ENCODE peak calls at places on chromosomes 4 and X, in nine cellular contexts. Z is A673, G is suprapubic skin, R is K562, B is heart right ventricle, U is tibial artery, P is GM23248, H is heart left ventricle, Y is neuronal stem cell. L is an unnamed sample.

GRCh38 chr4:80036949-80037348 is 36.1 kb downstream of the ANTXR2 start:
- DNase-seq in U (no peak), P (peak; percentile 64), G (no peak), H (no peak), R (no peak), Z (peak; percentile 0), Y (no peak), B (no peak), L (no peak)

GRCh38 chrX:44889824-44890223 is 16.8 kb downstream of the KDM6A start:
- DNase-seq in Z (no peak), H (no peak), Y (no peak), P (no peak), G (no peak), B (no peak), R (no peak), U (no peak), L (no peak)

GRCh38 chr4:165656829-165657467 is 216.1 kb upstream of the TLL1 start:
- DNase-seq in P (no peak), R (no peak), Y (peak; percentile 14), Z (no peak), U (no peak), G (no peak), H (no peak), B (no peak), L (peak; percentile 41)

GRCh38 chr4:16597829-16598228 is 300.6 kb downstream of the LDB2 start:
- DNase-seq in Z (peak; percentile 69), R (no peak), P (peak; percentile 68), Y (no peak), B (no peak), G (no peak), H (no peak), U (no peak), L (peak; percentile 48)

GRCh38 chr4:52028970-52029369 is 8.8 kb upstream of the LRRC66 start:
- DNase-seq in U (no peak), Y (no peak), P (peak; percentile 78), H (no peak), B (no peak), G (no peak), R (no peak), Z (no peak), L (no peak)

GRCh38 chr4:14177987-14178386 is 550.5 kb upstream of the BOD1L1 start:
- DNase-seq in U (no peak), Y (no peak), G (no peak), R (no peak), P (no peak), H (no peak), B (no peak), Z (no peak), L (no peak)

GRCh38 chr4:52852696-52853095 is 9.4 kb upstream of the RASL11B start:
- DNase-seq in P (no peak), B (no peak), R (no peak), Z (no peak), G (no peak), U (no peak), H (no peak), Y (no peak), L (no peak)

GRCh38 chrX:126448681-126449080 is 103.9 kb downstream of the DCAF12L1 start:
- DNase-seq in Z (no peak), B (no peak), G (no peak), Y (no peak), P (no peak), U (no peak), H (no peak), R (no peak), L (no peak)

GRCh38 chr4:113809313-113809712 is 47.8 kb upstream of the CAMK2D start:
- DNase-seq in Z (peak; percentile 45), P (no peak), H (no peak), Y (no peak), R (no peak), U (peak; percentile 71), G (peak; percentile 58), B (peak; percentile 10), L (peak; percentile 24)

GRCh38 chrX:69153060-69153730 is 12.1 kb downstream of the PJA1 start:
- DNase-seq in Z (no peak), G (no peak), U (no peak), R (no peak), B (no peak), P (no peak), H (no peak), Y (peak; percentile 54), L (peak; percentile 82)

GRCh38 chr4:155657985-155658384 is 8.7 kb upstream of the GUCY1A1 start:
- DNase-seq in B (no peak), R (no peak), H (no peak), G (no peak), Z (no peak), U (no peak), Y (no peak), P (no peak), L (no peak)

GRCh38 chrX:114626323-114626722 is 42.4 kb downstream of the HTR2C start:
- DNase-seq in U (no peak), B (no peak), R (peak; percentile 8), G (no peak), Y (no peak), Z (peak; percentile 3), P (peak; percentile 32), H (no peak), L (peak; percentile 26)

GRCh38 chrX:40539214-40540142 is 41.3 kb upstream of the ATP6AP2 start:
- DNase-seq in G (peak; percentile 71), Y (no peak), H (peak; percentile 65), Z (peak; percentile 44), R (peak; percentile 80), P (peak; percentile 84), U (peak; percentile 72), B (peak; percentile 19), L (peak; percentile 71)

GRCh38 chrX:40156472-40157227 is 58.9 kb upstream of the BCOR start:
- DNase-seq in Y (no peak), R (no peak), U (no peak), P (no peak), H (no peak), G (no peak), Z (no peak), B (no peak), L (peak; percentile 50)

GRCh38 chrX:45372151-45372550 is 171.5 kb upstream of the DIPK2B start:
- DNase-seq in B (no peak), R (no peak), Z (no peak), G (no peak), H (no peak), U (no peak), Y (no peak), P (no peak), L (no peak)

GRCh38 chr4:57403591-57403990 is 293.4 kb upstream of the IGFBP7 start:
- DNase-seq in G (no peak), H (no peak), P (no peak), B (no peak), Y (no peak), Z (no peak), R (no peak), U (no peak), L (no peak)

GRCh38 chr4:3470244-3471097 is 7.4 kb downstream of the DOK7 start:
- DNase-seq in Y (no peak), G (no peak), P (peak; percentile 47), U (no peak), H (no peak), R (no peak), Z (no peak), B (no peak), L (no peak)
- H3K27ac ChIP-seq in Y (no peak overlapping the region), G (no peak overlapping the region), P (no peak overlapping the region), U (no peak overlapping the region), H (peak overlapping the region; percentile 59), R (no peak overlapping the region), Z (no peak overlapping the region), B (peak overlapping the region; percentile 59), L (no peak overlapping the region)

GRCh38 chrX:72069380-72070160 is 62.1 kb downstream of the RTL5 start:
- DNase-seq in G (no peak), P (no peak), B (no peak), U (no peak), Y (no peak), Z (no peak), R (no peak), H (no peak), L (no peak)
- H3K4me3 ChIP-seq in G (peak overlapping the region; percentile 9), P (no peak overlapping the region), B (peak overlapping the region; percentile 13), U (peak overlapping the region; percentile 35), Y (no peak overlapping the region), Z (peak overlapping the region; percentile 25), R (no peak overlapping the region), H (peak overlapping the region; percentile 15), L (peak overlapping the region; percentile 28)

DNA sequence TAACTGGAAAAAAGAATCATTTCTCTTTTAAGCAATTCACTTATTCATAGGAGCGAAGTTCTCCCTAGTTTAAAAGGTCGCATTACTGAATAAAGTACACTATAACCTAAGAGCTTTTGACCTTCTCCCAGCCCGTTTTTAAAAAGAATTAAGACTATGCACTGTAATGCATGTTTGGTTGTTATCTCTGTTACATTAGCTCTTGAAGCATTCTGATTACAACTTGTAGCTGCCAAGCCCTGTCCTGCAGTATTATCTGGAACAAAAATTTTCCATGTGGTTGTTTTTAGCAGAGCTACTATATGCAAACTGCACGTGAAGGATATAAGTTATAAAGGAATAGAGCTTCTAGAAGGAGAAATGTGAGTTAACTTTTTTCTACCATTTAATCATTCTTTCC is 8.1 kb downstream of the GAB1 start:
- DNase-seq in G (no peak), U (no peak), R (peak; percentile 67), Y (no peak), P (no peak), H (no peak), B (no peak), Z (no peak), L (no peak)
- H3K27ac ChIP-seq in G (peak overlapping the region; percentile 33), U (no peak overlapping the region), R (peak overlapping the region; percentile 68), Y (no peak overlapping the region), P (no peak overlapping the region), H (no peak overlapping the region), B (no peak overlapping the region), Z (no peak overlapping the region), L (no peak overlapping the region)

DNA sequence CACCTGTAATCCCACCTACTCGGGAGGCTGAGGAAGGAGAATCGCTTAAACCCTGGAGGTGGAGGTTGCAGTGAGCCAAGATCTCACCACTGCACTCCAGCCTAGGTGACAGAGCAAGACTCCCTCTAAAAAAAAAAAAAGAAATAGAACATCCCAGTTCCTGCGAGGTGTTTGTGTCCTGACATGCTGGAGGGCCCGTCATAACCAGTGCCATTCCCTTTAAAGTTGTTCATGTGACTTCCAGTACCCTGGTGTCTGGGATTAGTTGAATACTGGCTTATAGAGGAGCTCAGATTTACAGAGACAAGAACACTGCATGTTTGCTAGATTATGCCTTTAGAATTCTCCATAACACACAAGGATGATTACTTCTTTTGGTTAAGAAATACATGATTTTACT is 37.6 kb upstream of the TADA2B start:
- DNase-seq in U (no peak), Y (no peak), H (no peak), Z (no peak), B (no peak), R (no peak), P (no peak), G (no peak), L (no peak)
- H3K4me3 ChIP-seq in U (no peak overlapping the region), Y (no peak overlapping the region), H (no peak overlapping the region), Z (no peak overlapping the region), B (no peak overlapping the region), R (no peak overlapping the region), P (no peak overlapping the region), G (no peak overlapping the region), L (no peak overlapping the region)

GRCh38 chr4:37101686-37102085 is 142.9 kb upstream of the NWD2 start:
- DNase-seq in B (no peak), Y (no peak), Z (no peak), H (no peak), G (no peak), U (no peak), P (no peak), R (no peak), L (no peak)
- H3K27ac ChIP-seq in B (no peak overlapping the region), Y (no peak overlapping the region), Z (no peak overlapping the region), H (no peak overlapping the region), G (no peak overlapping the region), U (no peak overlapping the region), P (no peak overlapping the region), R (no peak overlapping the region), L (no peak overlapping the region)

L was measured in GM23338.